ENCODE peak calls at places on chromosomes 5 and 9, in four cellular contexts. Z, H, W and T are unnamed samples.

GRCh38 chr5:146307796-146308195 is 30.8 kb upstream of the POU4F3 start:
- DNase-seq in Z (no peak), H (no peak), W (no peak), T (no peak)

GRCh38 chr9:96674914-96675538 is 19.9 kb upstream of the PRXL2C start:
- DNase-seq in Z (no peak), H (no peak), W (no peak), T (no peak)

GRCh38 chr9:79312686-79313421 is 258.9 kb upstream of the TLE4 start:
- DNase-seq in Z (no peak), H (no peak), W (no peak), T (no peak)

GRCh38 chr5:148730272-148730954 is 76.1 kb upstream of the HTR4 start:
- DNase-seq in Z (no peak), H (no peak), W (no peak), T (no peak)

GRCh38 chr5:109529520-109529919 is 119.7 kb upstream of the PJA2 start:
- DNase-seq in Z (no peak), H (peak), W (no peak), T (no peak)

GRCh38 chr9:104850771-104851170 is 77.2 kb downstream of the ABCA1 start:
- DNase-seq in Z (no peak), H (no peak), W (no peak), T (no peak)

GRCh38 chr9:73154760-73155159 is 3.1 kb downstream of the ANXA1 start:
- DNase-seq in Z (no peak), H (no peak), W (no peak), T (no peak)

GRCh38 chr5:77235881-77236560 is 25.5 kb downstream of the PDE8B start:
- DNase-seq in Z (no peak), H (no peak), W (no peak), T (no peak)

GRCh38 chr5:98259595-98259994 is 513.9 kb upstream of the RGMB start:
- DNase-seq in Z (no peak), H (no peak), W (no peak), T (no peak)

GRCh38 chr9:27047126-27047525 is 41.7 kb upstream of the LRRC19 start:
- DNase-seq in Z (no peak), H (no peak), W (no peak), T (no peak)

GRCh38 chr9:17656889-17657288 is 78.0 kb downstream of the SH3GL2 start:
- DNase-seq in Z (no peak), H (no peak), W (no peak), T (no peak)

GRCh38 chr5:74953961-74954720 is 88.0 kb upstream of the FAM169A start:
- DNase-seq in Z (no peak), H (no peak), W (no peak), T (no peak)

GRCh38 chr9:34048730-34049629 is at the start of gene UBAP2:
- DNase-seq in Z (peak), H (peak), W (peak), T (peak)
- TF ChIP-seq EP300 in Z (no peak), H (peak), W (no peak), T (peak)

DNA sequence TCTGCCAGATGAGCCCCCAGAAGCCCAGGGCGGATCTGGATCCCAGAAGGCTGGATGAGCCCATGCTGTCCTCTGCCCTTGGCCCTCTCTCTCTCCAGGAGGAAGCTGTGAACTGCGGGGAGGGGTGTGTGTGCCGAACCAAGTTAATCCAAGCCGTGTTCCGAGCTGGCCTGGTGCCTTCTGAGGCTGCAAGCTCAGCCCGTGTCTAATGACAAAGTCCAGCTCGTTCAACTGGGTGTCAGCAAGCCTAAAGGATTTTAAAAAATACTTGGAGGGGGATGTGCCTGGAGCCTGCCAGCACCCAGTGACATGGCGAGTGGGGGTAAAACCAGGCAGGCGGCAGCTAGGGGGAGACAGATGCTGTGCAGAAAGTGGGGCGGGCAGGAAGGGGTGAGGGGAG is 8.0 kb downstream of the STC2 start:
- DNase-seq in Z (no peak), H (no peak), W (peak), T (no peak)
- TF ChIP-seq CTCF in Z (peak), H (no peak), W (no peak), T (no peak)

GRCh38 chr5:34495178-34495577 is 160.9 kb upstream of the RAI14 start:
- DNase-seq in Z (no peak), H (no peak), W (no peak), T (no peak)

GRCh38 chr5:34496258-34496657 is 159.9 kb upstream of the RAI14 start:
- DNase-seq in Z (no peak), H (no peak), W (no peak), T (no peak)

GRCh38 chr5:34497031-34497808 is 158.9 kb upstream of the RAI14 start:
- DNase-seq in Z (no peak), H (peak), W (peak), T (peak)

GRCh38 chr5:34491251-34491620 is 164.9 kb upstream of the RAI14 start:
- DNase-seq in Z (no peak), H (no peak), W (no peak), T (no peak)

GRCh38 chr5:34494111-34494755 is 161.9 kb upstream of the RAI14 start:
- DNase-seq in Z (no peak), H (no peak), W (no peak), T (no peak)
- H3K27ac ChIP-seq in Z (no peak), H (no peak), W (no peak), T (no peak)

GRCh38 chr9:18692962-18693361 is 219.0 kb downstream of the ADAMTSL1 start:
- DNase-seq in Z (no peak), H (no peak), W (no peak), T (no peak)
- TF ChIP-seq EP300 in Z (no peak), H (no peak), W (no peak), T (no peak)

GRCh38 chr5:151651997-151652645 is 34.6 kb downstream of the SPARC start:
- DNase-seq in Z (peak), H (peak), W (peak), T (peak)
- TF ChIP-seq CTCF in Z (peak), H (peak), W (peak), T (peak)

GRCh38 chr9:136531186-136531903 is 14.5 kb downstream of the NOTCH1 start:
- DNase-seq in Z (no peak), H (no peak), W (no peak), T (no peak)
- H3K27ac ChIP-seq in Z (no peak), H (no peak), W (no peak), T (peak)

GRCh38 chr5:126172812-126173211 is 250.4 kb upstream of the GRAMD2B start:
- DNase-seq in Z (no peak), H (no peak), W (no peak), T (no peak)
- TF ChIP-seq EP300 in Z (no peak), H (no peak), W (no peak), T (no peak)

DNA sequence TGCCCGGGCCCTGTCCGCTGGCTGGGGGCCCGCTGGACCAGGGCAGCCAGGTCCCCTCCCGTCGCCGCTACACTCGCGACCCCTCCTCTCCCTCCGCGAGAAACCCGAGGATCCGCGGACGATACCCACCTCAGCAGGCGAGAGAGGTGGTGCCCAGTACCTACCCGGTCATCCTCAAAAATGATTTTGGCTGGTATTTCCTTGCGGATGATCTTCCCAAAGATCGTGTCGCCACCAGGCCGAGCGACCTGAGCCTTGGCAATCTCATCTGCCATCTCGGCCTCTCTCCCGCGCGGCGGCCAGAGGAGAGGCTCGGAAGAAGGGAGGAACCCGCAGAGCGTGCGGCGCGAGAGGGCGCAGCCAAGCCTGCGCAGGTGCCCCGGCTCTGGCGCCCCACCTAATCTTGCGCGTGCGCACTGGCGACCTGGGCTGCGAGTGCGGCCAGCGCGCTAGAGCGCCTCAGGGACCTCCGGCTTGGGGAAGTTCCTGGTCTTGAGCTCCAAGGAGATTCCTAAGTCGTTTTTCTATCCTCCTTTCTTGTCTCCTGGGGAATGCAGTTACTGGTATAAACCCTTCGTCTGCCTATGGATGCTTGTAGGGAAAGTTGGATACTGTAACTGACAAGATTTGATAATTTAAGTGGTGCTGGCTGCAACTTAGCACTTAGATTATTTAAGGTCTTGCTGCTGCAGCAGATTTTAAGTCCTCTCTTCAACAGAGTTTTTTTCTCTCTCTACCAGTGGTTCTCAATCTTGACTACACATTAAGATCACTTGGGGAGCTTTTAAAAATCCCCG is at the start of gene HINT1:
- DNase-seq in Z (peak), H (peak), W (peak), T (peak)
- TF ChIP-seq CTCF in Z (no peak), H (no peak), W (no peak), T (peak)